ENCODE peak calls at places on chromosomes 4 and X, in five cellular contexts. Z is HFF-Myc, S is brain microvascular endothelial cell, A is hepatocyte, R is retinal pigment epithelial cell. V is an unnamed sample.

GRCh38 chr4:155526452-155527169 is 140.0 kb upstream of the GUCY1A1 start:
- DNase-seq in R (peak; percentile 45), A (peak; percentile 38), Z (no peak), S (no peak), V (no peak)

GRCh38 chr4:28772066-28772465 is 1911.4 kb downstream of the STIM2 start:
- DNase-seq in S (peak; percentile 77), R (peak; percentile 45), A (no peak), Z (peak; percentile 2), V (no peak)

GRCh38 chr4:72567821-72568620 is 1.0 kb downstream of the ADAMTS3 start:
- DNase-seq in S (peak; percentile 72), Z (peak; percentile 78), A (peak; percentile 88), R (peak; percentile 42), V (peak; percentile 49)

GRCh38 chrX:154505726-154506125 is 10.3 kb downstream of the FAM3A start:
- DNase-seq in Z (no peak), R (peak; percentile 14), S (peak; percentile 41), A (no peak), V (no peak)

GRCh38 chrX:137234651-137235402 is 201.0 kb upstream of the GPR101 start:
- DNase-seq in Z (no peak), R (no peak), S (no peak), A (no peak), V (no peak)

GRCh38 chr4:26325191-26325590 is 4.4 kb downstream of the RBPJ start:
- DNase-seq in Z (no peak), A (peak; percentile 34), S (peak; percentile 43), R (no peak), V (no peak)

GRCh38 chr4:112147697-112148096 is 2.4 kb downstream of the FAM241A start:
- DNase-seq in S (no peak), Z (no peak), A (no peak), R (no peak), V (no peak)

GRCh38 chr4:52932586-52933482 is 70.7 kb downstream of the RASL11B start:
- DNase-seq in S (peak; percentile 61), R (no peak), Z (no peak), A (no peak), V (no peak)

GRCh38 chr4:52714597-52715254 is 36.5 kb downstream of the ERVMER34-1 start:
- DNase-seq in A (no peak), S (no peak), R (no peak), Z (no peak), V (no peak)

GRCh38 chr4:123997116-123997515 is 600.5 kb downstream of the SPRY1 start:
- DNase-seq in Z (no peak), R (no peak), S (peak; percentile 52), A (no peak), V (no peak)

GRCh38 chr4:83170952-83171399 is 56.4 kb upstream of the PLAC8 start:
- DNase-seq in Z (no peak), S (no peak), R (no peak), A (no peak), V (no peak)

GRCh38 chrX:4994855-4995254 is 1233.8 kb downstream of the NLGN4X start:
- DNase-seq in S (no peak), R (no peak), Z (no peak), A (no peak), V (no peak)

GRCh38 chr4:32775049-32775448 is 2054.9 kb downstream of the PCDH7 start:
- DNase-seq in Z (no peak), A (peak; percentile 42), R (peak; percentile 10), S (peak; percentile 23), V (no peak)

GRCh38 chr4:65580551-65580950 is 89.7 kb downstream of the EPHA5 start:
- DNase-seq in S (no peak), R (no peak), Z (no peak), A (no peak), V (no peak)

GRCh38 chrX:108537005-108537404 is 97.4 kb downstream of the COL4A5 start:
- DNase-seq in R (no peak), S (peak; percentile 64), Z (no peak), A (peak; percentile 50), V (no peak)

GRCh38 chr4:53421791-53422190 is 44.4 kb downstream of the FIP1L1 start:
- DNase-seq in A (no peak), S (no peak), R (no peak), Z (no peak), V (no peak)

GRCh38 chr4:78065514-78066192 is 8.5 kb downstream of the FRAS1 start:
- DNase-seq in A (peak; percentile 36), S (no peak), Z (no peak), R (no peak), V (no peak)

GRCh38 chr4:4712800-4713528 is 146.5 kb upstream of the MSX1 start:
- DNase-seq in A (no peak), R (no peak), S (no peak), Z (peak; percentile 47), V (no peak)

GRCh38 chr4:149522031-149522430 is 293.6 kb downstream of the IQCM start:
- DNase-seq in Z (no peak), R (no peak), A (no peak), S (no peak), V (no peak)

GRCh38 chrX:134794692-134795091 is 136.4 kb upstream of the PLAC1 start:
- DNase-seq in R (no peak), Z (no peak), A (no peak), S (no peak), V (no peak)

GRCh38 chrX:1661048-1661921 is 46.4 kb downstream of the ASMT start:
- DNase-seq in R (no peak), A (no peak), Z (no peak), S (no peak), V (peak; percentile 94)

GRCh38 chr4:146567396-146567795 is 45.7 kb upstream of the SLC10A7 start:
- DNase-seq in R (no peak), S (peak; percentile 25), Z (no peak), A (no peak), V (no peak)

DNA sequence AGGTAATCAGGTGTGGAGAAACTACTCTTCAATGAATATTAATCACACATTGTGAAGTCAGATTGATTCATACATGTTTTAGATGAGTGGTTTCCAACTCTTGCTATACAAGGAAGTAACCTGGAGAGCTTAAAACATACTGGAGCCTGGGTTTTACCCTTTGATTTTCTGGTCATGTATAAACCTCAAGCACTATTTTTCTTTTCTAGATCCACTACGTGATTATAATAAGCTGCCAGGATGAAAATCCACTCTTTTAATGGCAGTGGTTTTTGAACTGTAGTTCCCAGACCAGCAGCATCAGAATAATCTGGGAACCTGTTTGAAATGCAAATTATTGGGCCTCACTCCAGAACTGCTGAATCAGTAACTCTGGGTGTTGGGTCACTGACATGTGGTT is 63.5 kb downstream of the DCAF12L1 start:
- DNase-seq in Z (no peak), S (no peak), R (no peak), A (no peak), V (no peak)
- TF ChIP-seq CTCF in Z (no peak), S (no peak), R (no peak), A (no peak), V (no peak)

GRCh38 chr4:153798436-153798835 is 9.6 kb upstream of the SFRP2 start:
- DNase-seq in A (no peak), S (no peak), R (no peak), Z (no peak), V (no peak)
- TF ChIP-seq CTCF in A (no peak), S (no peak), R (no peak), Z (no peak), V (no peak)

GRCh38 chr4:94253036-94253435 is 45.4 kb downstream of the SMARCAD1 start:
- DNase-seq in Z (no peak), A (no peak), R (no peak), S (peak; percentile 2), V (no peak)

GRCh38 chr4:94256144-94256783 is 48.6 kb downstream of the SMARCAD1 start:
- DNase-seq in S (no peak), R (no peak), A (no peak), Z (no peak), V (no peak)

GRCh38 chr4:94251094-94251493 is 43.4 kb downstream of the SMARCAD1 start:
- DNase-seq in A (no peak), R (no peak), S (no peak), Z (no peak), V (no peak)

GRCh38 chr4:94262163-94263016 is 54.7 kb downstream of the SMARCAD1 start:
- DNase-seq in S (no peak), A (no peak), R (no peak), Z (no peak), V (no peak)

GRCh38 chr4:94256833-94257232 is 49.2 kb downstream of the SMARCAD1 start:
- DNase-seq in Z (no peak), R (no peak), S (no peak), A (no peak), V (no peak)
- TF ChIP-seq CTCF in Z (no peak), R (peak; percentile 40), S (no peak), A (peak; percentile 41), V (no peak)

GRCh38 chr4:8428288-8429097 is 12.0 kb downstream of the ACOX3 start:
- DNase-seq in R (no peak), S (peak; percentile 74), Z (peak; percentile 52), A (peak; percentile 96), V (peak; percentile 82)
- TF ChIP-seq CTCF in R (peak; percentile 60), S (peak; percentile 75), Z (peak; percentile 43), A (peak; percentile 39), V (peak; percentile 38)

DNA sequence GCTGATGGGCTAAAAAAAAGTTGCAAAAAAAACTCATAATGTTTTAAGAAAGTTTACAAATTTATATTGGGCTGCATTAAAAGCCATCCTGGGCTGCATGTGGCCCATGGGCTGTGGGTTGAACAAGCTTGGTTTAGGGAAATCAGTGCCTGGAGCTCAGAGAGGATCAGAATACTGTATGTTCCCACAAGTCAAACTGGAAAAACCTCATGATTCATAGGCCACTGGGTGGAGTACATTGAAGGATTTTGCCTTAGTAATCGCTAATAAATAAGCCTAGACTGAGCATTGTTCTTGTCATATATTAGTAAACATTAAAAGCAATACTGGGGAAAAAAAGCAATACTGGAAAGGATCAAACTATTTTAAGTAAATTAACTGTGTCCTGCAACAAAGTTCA is 246.3 kb upstream of the TAPT1 start:
- DNase-seq in S (no peak), Z (no peak), R (no peak), A (no peak), V (no peak)
- TF ChIP-seq CTCF in S (no peak), Z (no peak), R (no peak), A (no peak), V (no peak)

GRCh38 chr4:170623899-170624298 is 534.1 kb upstream of the AADAT start:
- DNase-seq in S (no peak), Z (no peak), R (no peak), A (no peak), V (no peak)
- TF ChIP-seq CTCF in S (no peak), Z (no peak), R (peak; percentile 11), A (no peak), V (no peak)